ENCODE peak calls at places on chromosomes 1 and 21, in six cellular contexts. K is right lobe of liver, X is psoas muscle, R is astrocyte of the spinal cord, N is cardiac muscle cell, G is tibial artery. B is an unnamed sample.

GRCh38 chr1:33435096-33435820 is 4.4 kb upstream of the PHC2 start:
- DNase-seq in X (no peak), N (no peak), G (no peak), R (peak; percentile 84), K (no peak), B (no peak)

GRCh38 chr1:227942716-227943261 is 4.9 kb downstream of the WNT9A start:
- DNase-seq in N (no peak), R (no peak), X (no peak), K (peak; percentile 47), G (no peak), B (no peak)

GRCh38 chr1:168135982-168136708 is 585 bp downstream of the GPR161 start:
- DNase-seq in X (peak; percentile 20), K (no peak), G (peak; percentile 23), R (no peak), N (peak; percentile 40), B (no peak)

GRCh38 chr21:19123053-19123452 is 719.5 kb upstream of the TMPRSS15 start:
- DNase-seq in X (no peak), N (no peak), G (no peak), K (no peak), R (no peak), B (no peak)

GRCh38 chr21:37396855-37397254 is 30.3 kb downstream of the DYRK1A start:
- DNase-seq in G (no peak), R (no peak), X (no peak), N (no peak), K (no peak), B (no peak)

GRCh38 chr1:76939107-76939816 is 72.0 kb downstream of the ST6GALNAC5 start:
- DNase-seq in R (peak; percentile 34), X (no peak), K (no peak), G (no peak), N (peak; percentile 57), B (peak; percentile 29)

GRCh38 chr1:47225430-47226100 is 6.5 kb downstream of the TAL1 start:
- DNase-seq in N (peak; percentile 49), G (no peak), X (no peak), R (no peak), K (no peak), B (no peak)

GRCh38 chr1:150931773-150932172 is 5.6 kb downstream of the SETDB1 start:
- DNase-seq in N (no peak), R (peak; percentile 42), X (no peak), K (no peak), G (no peak), B (no peak)

GRCh38 chr21:17660862-17661261 is 48.2 kb upstream of the BTG3 start:
- DNase-seq in G (no peak), N (no peak), K (no peak), R (no peak), X (no peak), B (no peak)

GRCh38 chr1:44436401-44437394 is 31.6 kb downstream of the RNF220 start:
- DNase-seq in K (no peak), G (no peak), N (peak; percentile 17), X (no peak), R (no peak), B (no peak)

GRCh38 chr1:40409467-40409866 is 35.9 kb downstream of the SMAP2 start:
- DNase-seq in R (no peak), G (no peak), X (no peak), K (no peak), N (no peak), B (no peak)

DNA sequence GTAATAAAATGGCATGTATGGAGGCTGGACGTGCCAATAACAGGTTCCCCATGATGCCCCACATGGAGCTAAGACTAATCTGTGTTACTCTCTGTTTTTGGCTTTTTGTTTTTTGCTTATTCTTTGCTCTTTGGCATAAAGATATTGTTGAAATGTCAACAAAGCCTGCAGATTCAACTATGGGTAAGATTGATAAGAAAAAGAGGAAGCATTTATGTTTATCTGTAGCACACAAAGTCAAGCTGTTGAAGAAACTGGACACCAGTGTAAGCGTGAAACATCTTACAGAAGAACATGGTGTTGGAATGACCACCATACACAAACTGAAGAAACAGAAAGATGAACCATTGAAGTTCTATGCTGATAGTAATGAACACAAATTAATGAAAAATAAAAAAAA is 402.7 kb downstream of the LTN1 start:
- DNase-seq in X (no peak), G (no peak), N (no peak), K (no peak), R (no peak), B (no peak)
- TF ChIP-seq CTCF in X (no peak), G (no peak), N (no peak), K (no peak), R (no peak), B (no peak)

GRCh38 chr1:117396636-117397035 is 29.4 kb downstream of the MAN1A2 start:
- DNase-seq in K (no peak), G (no peak), X (no peak), N (no peak), R (no peak), B (no peak)

GRCh38 chr1:117401761-117402160 is 34.5 kb downstream of the MAN1A2 start:
- DNase-seq in X (no peak), G (no peak), N (no peak), R (no peak), K (no peak), B (no peak)

GRCh38 chr1:117396074-117396473 is 28.8 kb downstream of the MAN1A2 start:
- DNase-seq in K (no peak), N (no peak), G (no peak), R (no peak), X (no peak), B (no peak)

GRCh38 chr1:117403597-117403996 is 36.3 kb downstream of the MAN1A2 start:
- DNase-seq in R (no peak), N (no peak), X (no peak), G (no peak), K (no peak), B (no peak)

DNA sequence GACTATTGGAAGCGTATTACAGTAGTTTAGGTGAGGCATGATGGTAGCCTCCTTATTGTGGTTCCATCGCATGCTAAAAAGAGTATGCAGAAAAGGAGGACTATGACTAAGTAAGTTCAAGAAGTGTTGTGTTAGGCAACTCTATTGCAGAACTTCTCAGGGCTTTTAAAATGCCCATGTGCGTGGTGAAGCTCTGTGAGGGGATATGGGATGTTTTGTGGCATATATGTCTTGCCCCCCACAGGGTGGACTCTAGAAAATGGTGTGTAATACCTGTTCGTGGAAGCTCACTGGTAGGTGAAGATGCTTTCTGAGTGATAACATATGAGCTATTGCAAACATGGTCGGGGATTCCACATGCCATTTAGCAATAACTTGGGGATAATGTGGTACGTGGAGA is 31.7 kb downstream of the MAN1A2 start:
- DNase-seq in K (no peak), X (no peak), R (no peak), N (no peak), G (no peak), B (no peak)
- H3K4me3 ChIP-seq in K (no peak overlapping the region), X (no peak overlapping the region), R (no peak overlapping the region), N (no peak overlapping the region), G (no peak overlapping the region), B (no peak overlapping the region)

GRCh38 chr1:28087614-28088167 is 719 bp downstream of the EYA3 start:
- DNase-seq in N (peak; percentile 12), R (no peak), G (no peak), K (no peak), X (no peak), B (no peak)
- TF ChIP-seq CTCF in N (no peak), R (peak; percentile 33), G (no peak), K (no peak), X (no peak), B (peak; percentile 12)

GRCh38 chr1:206633708-206634121 is 1.6 kb upstream of the DYRK3 start:
- DNase-seq in G (peak; percentile 42), R (peak; percentile 75), N (no peak), K (no peak), X (no peak), B (peak; percentile 42)
- H3K4me3 ChIP-seq in G (no peak overlapping the region), R (no peak overlapping the region), N (no peak overlapping the region), K (no peak overlapping the region), X (no peak overlapping the region), B (no peak overlapping the region)

GRCh38 chr1:64378826-64379225 is 91.1 kb upstream of the CACHD1 start:
- DNase-seq in X (no peak), N (no peak), K (no peak), R (no peak), G (no peak), B (no peak)
- TF ChIP-seq CTCF in X (no peak), N (no peak), K (peak; percentile 57), R (no peak), G (no peak), B (no peak)